ENCODE peak calls at places on chromosomes 5 and 9, in eight cellular contexts. U is Karpas-422; K is endothelial cell; I is hippocampal formation; X is nephron progenitor cell; R is left lung; M is non-pigmented ciliary epithelial cell; L is activated CD4-positive, CD25-positive, alpha-beta regulatory T cell treated with anti-CD3 and anti-CD28 coated beads, Interleukin-2, amount 50 U/mL, for 72 hours. J is an unnamed sample.

GRCh38 chr5:150579462-150580400 is 60.7 kb upstream of the SYNPO start:
- DNase-seq in U (no peak), K (no peak), I (no peak), X (peak), R (no peak), M (no peak), L (no peak), J (no peak)

GRCh38 chr9:115327441-115328122 is 209.6 kb upstream of the TNC start:
- DNase-seq in U (no peak), K (no peak), I (no peak), X (no peak), R (no peak), M (no peak), L (no peak), J (no peak)

GRCh38 chr5:173326501-173326960 is 1.7 kb downstream of the STC2 start:
- DNase-seq in U (no peak), K (no peak), I (no peak), X (no peak), R (no peak), M (peak), L (no peak), J (peak)

GRCh38 chr5:135832263-135832555 is 2.3 kb upstream of the SLC25A48 start:
- DNase-seq in U (no peak), K (no peak), I (no peak), X (no peak), R (no peak), M (no peak), L (no peak), J (no peak)

GRCh38 chr9:35136866-35137265 is 21.2 kb upstream of the ATOSB start:
- DNase-seq in U (no peak), K (no peak), I (no peak), X (no peak), R (no peak), M (no peak), L (no peak), J (no peak)

GRCh38 chr9:107480386-107480789 is 9.2 kb downstream of the KLF4 start:
- DNase-seq in U (no peak), K (no peak), I (no peak), X (no peak), R (no peak), M (no peak), L (no peak), J (no peak)

GRCh38 chr9:22098636-22099332 is 89.7 kb upstream of the CDKN2B start:
- DNase-seq in U (no peak), K (no peak), I (no peak), X (no peak), R (no peak), M (no peak), L (no peak), J (no peak)

GRCh38 chr5:94102849-94103248 is 361.4 kb upstream of the POU5F2 start:
- DNase-seq in U (no peak), K (no peak), I (no peak), X (no peak), R (no peak), M (no peak), L (no peak), J (no peak)

GRCh38 chr9:121819511-121820231 is 168.2 kb downstream of the DAB2IP start:
- DNase-seq in U (no peak), K (no peak), I (no peak), X (peak), R (no peak), M (no peak), L (no peak), J (no peak)

GRCh38 chr9:133955821-133956411 is 36.2 kb downstream of the VAV2 start:
- DNase-seq in U (peak), K (peak), I (no peak), X (peak), R (peak), M (no peak), L (no peak), J (peak)

GRCh38 chr5:75405296-75405695 is 68.3 kb downstream of the HMGCR start:
- DNase-seq in U (peak), K (no peak), I (no peak), X (no peak), R (no peak), M (no peak), L (no peak), J (no peak)